ENCODE peak calls at places on chromosomes 7 and 10, in ten cellular contexts. D is iPS-NIHi11; H is skeletal muscle cell; F is activated CD8-positive, alpha-beta memory T cell treated with anti-CD3 and anti-CD28 coated beads for 24 hours; K is hepatocyte; R is cardiac muscle cell; C is T-cell; L is Right ventricle myocardium superior; S is Calu3; J is effector memory CD4-positive, alpha-beta T cell. B is an unnamed sample.

GRCh38 chr10:43863859-43864591 is 215.3 kb upstream of the ZNF32 start:
- DNase-seq in D (no peak), H (no peak), F (no peak), K (peak), R (no peak), C (no peak), L (peak), S (peak), J (no peak), B (no peak)

GRCh38 chr7:5001003-5001402 is 42.0 kb upstream of the MMD2 start:
- DNase-seq in D (no peak), H (no peak), F (no peak), K (no peak), R (no peak), C (no peak), L (no peak), S (no peak), J (no peak), B (no peak)

GRCh38 chr10:44382131-44382858 is 2.6 kb downstream of the CXCL12 start:
- DNase-seq in D (peak), H (no peak), F (peak), K (no peak), R (no peak), C (no peak), L (no peak), S (no peak), J (no peak), B (no peak)

GRCh38 chr7:55150166-55150565 is 131.3 kb downstream of the EGFR start:
- DNase-seq in D (no peak), H (no peak), F (no peak), K (no peak), R (no peak), C (no peak), L (no peak), S (no peak), J (no peak), B (no peak)

GRCh38 chr7:883029-884021 is 7.0 kb downstream of the GET4 start:
- DNase-seq in D (no peak), H (no peak), F (no peak), K (no peak), R (no peak), C (no peak), L (peak), S (no peak), J (no peak), B (no peak)

GRCh38 chr10:30270247-30270646 is 78.8 kb downstream of the MTPAP start:
- DNase-seq in D (no peak), H (no peak), F (no peak), K (no peak), R (no peak), C (no peak), L (no peak), S (no peak), J (no peak), B (no peak)

GRCh38 chr10:95542330-95542729 is 18.8 kb downstream of the SORBS1 start:
- DNase-seq in D (no peak), H (no peak), F (no peak), K (no peak), R (no peak), C (no peak), L (no peak), S (no peak), J (no peak), B (no peak)

GRCh38 chr10:52423369-52423768 is 109.3 kb downstream of the DKK1 start:
- DNase-seq in D (no peak), H (no peak), F (no peak), K (no peak), R (no peak), C (no peak), L (no peak), S (no peak), J (no peak), B (no peak)

GRCh38 chr7:6637544-6638229 is 569 bp downstream of the ZNF316 start:
- DNase-seq in D (peak), H (no peak), F (peak), K (peak), R (peak), C (peak), L (no peak), S (peak), J (peak), B (no peak)

GRCh38 chr10:9858816-9859215 is 1158.9 kb upstream of the CELF2 start:
- DNase-seq in D (no peak), H (peak), F (no peak), K (no peak), R (no peak), C (no peak), L (no peak), S (no peak), J (no peak), B (no peak)

GRCh38 chr7:45984386-45985295 is 63.6 kb upstream of the IGFBP3 start:
- DNase-seq in D (no peak), H (no peak), F (peak), K (no peak), R (no peak), C (no peak), L (no peak), S (peak), J (no peak), B (no peak)

GRCh38 chr10:95229724-95230627 is 35.9 kb downstream of the ACSM6 start:
- DNase-seq in D (peak), H (peak), F (no peak), K (peak), R (no peak), C (no peak), L (no peak), S (no peak), J (no peak), B (no peak)

GRCh38 chr7:104328970-104329825 is 795 bp downstream of the LHFPL3 start:
- DNase-seq in D (peak), H (no peak), F (no peak), K (peak), R (no peak), C (no peak), L (no peak), S (no peak), J (no peak), B (no peak)

GRCh38 chr7:149681274-149681673 is 92.1 kb downstream of the ZNF467 start:
- DNase-seq in D (no peak), H (no peak), F (no peak), K (no peak), R (no peak), C (no peak), L (no peak), S (no peak), J (no peak), B (no peak)

GRCh38 chr7:10860516-10860915 is 113.2 kb upstream of the PHF14 start:
- DNase-seq in D (peak), H (no peak), F (no peak), K (no peak), R (no peak), C (no peak), L (no peak), S (no peak), J (no peak), B (no peak)

GRCh38 chr7:24884401-24884800 is 95.6 kb downstream of the OSBPL3 start:
- DNase-seq in D (no peak), H (no peak), F (no peak), K (no peak), R (no peak), C (no peak), L (no peak), S (no peak), J (no peak), B (no peak)

B was measured in NCI-H2081 treated with DMSO at 0.1 percent for 48 hours.